ENCODE peak calls at places on chromosomes 12 and 14, in nine cellular contexts. One of them, this sample, is unnamed.

GRCh38 chr12:85373045-85373444 is 93.0 kb downstream of the ALX1 start:
- DNase-seq in GM12878: no peak
- DNase-seq in GM12892: no peak
- DNase-seq in endothelial cell of umbilical vein: no peak
- DNase-seq in sigmoid colon: no peak
- DNase-seq in HepG2: no peak
- DNase-seq in transverse colon: no peak
- DNase-seq in HCT116: no peak
- DNase-seq in stomach: no peak
- DNase-seq in this sample: no peak

GRCh38 chr12:15634010-15634676 is 155.0 kb downstream of the EPS8 start:
- DNase-seq in GM12878: no peak
- DNase-seq in GM12892: no peak
- DNase-seq in endothelial cell of umbilical vein: peak; percentile 53
- DNase-seq in sigmoid colon: no peak
- DNase-seq in HepG2: no peak
- DNase-seq in transverse colon: no peak
- DNase-seq in HCT116: no peak
- DNase-seq in stomach: no peak
- DNase-seq in this sample: no peak

GRCh38 chr12:122473543-122474323 is 27.0 kb downstream of the ZCCHC8 start:
- DNase-seq in GM12878: peak; percentile 26
- DNase-seq in GM12892: peak; percentile 22
- DNase-seq in endothelial cell of umbilical vein: no peak
- DNase-seq in sigmoid colon: no peak
- DNase-seq in HepG2: no peak
- DNase-seq in transverse colon: no peak
- DNase-seq in HCT116: no peak
- DNase-seq in stomach: peak; percentile 23
- DNase-seq in this sample: peak; percentile 25

GRCh38 chr14:53619625-53620324 is 336.9 kb downstream of the BMP4 start:
- DNase-seq in GM12878: no peak
- DNase-seq in GM12892: no peak
- DNase-seq in endothelial cell of umbilical vein: no peak
- DNase-seq in sigmoid colon: no peak
- DNase-seq in HepG2: no peak
- DNase-seq in transverse colon: no peak
- DNase-seq in HCT116: no peak
- DNase-seq in stomach: no peak
- DNase-seq in this sample: no peak

GRCh38 chr12:4107436-4107878 is 166.1 kb upstream of the CCND2 start:
- DNase-seq in GM12878: peak; percentile 86
- DNase-seq in GM12892: peak; percentile 54
- DNase-seq in endothelial cell of umbilical vein: peak; percentile 50
- DNase-seq in sigmoid colon: no peak
- DNase-seq in HepG2: peak; percentile 55
- DNase-seq in transverse colon: peak; percentile 55
- DNase-seq in HCT116: peak; percentile 26
- DNase-seq in stomach: no peak
- DNase-seq in this sample: peak; percentile 59

GRCh38 chr12:5796171-5797091 is 148.6 kb downstream of the ANO2 start:
- DNase-seq in GM12878: no peak
- DNase-seq in GM12892: peak; percentile 17
- DNase-seq in endothelial cell of umbilical vein: no peak
- DNase-seq in sigmoid colon: no peak
- DNase-seq in HepG2: peak; percentile 5
- DNase-seq in transverse colon: peak; percentile 53
- DNase-seq in HCT116: no peak
- DNase-seq in stomach: peak; percentile 63
- DNase-seq in this sample: peak; percentile 11

GRCh38 chr14:94307410-94307992 is 14.4 kb upstream of the SERPINA10 start:
- DNase-seq in GM12878: no peak
- DNase-seq in GM12892: no peak
- DNase-seq in endothelial cell of umbilical vein: no peak
- DNase-seq in sigmoid colon: no peak
- DNase-seq in HepG2: peak; percentile 50
- DNase-seq in transverse colon: no peak
- DNase-seq in HCT116: peak; percentile 28
- DNase-seq in stomach: no peak
- DNase-seq in this sample: no peak

GRCh38 chr14:102049258-102050025 is 37.4 kb downstream of the HSP90AA1 start:
- DNase-seq in GM12878: no peak
- DNase-seq in GM12892: no peak
- DNase-seq in endothelial cell of umbilical vein: no peak
- DNase-seq in sigmoid colon: no peak
- DNase-seq in HepG2: no peak
- DNase-seq in transverse colon: no peak
- DNase-seq in HCT116: no peak
- DNase-seq in stomach: no peak
- DNase-seq in this sample: no peak

GRCh38 chr12:57012600-57013465 is 3.5 kb downstream of the TAC3 start:
- DNase-seq in GM12878: peak; percentile 32
- DNase-seq in GM12892: no peak
- DNase-seq in endothelial cell of umbilical vein: no peak
- DNase-seq in sigmoid colon: peak; percentile 58
- DNase-seq in HepG2: no peak
- DNase-seq in transverse colon: no peak
- DNase-seq in HCT116: no peak
- DNase-seq in stomach: no peak
- DNase-seq in this sample: peak; percentile 43

GRCh38 chr14:106846218-106846617 is 1319.8 kb downstream of the TMEM121 start:
- DNase-seq in GM12878: no peak
- DNase-seq in GM12892: no peak
- DNase-seq in endothelial cell of umbilical vein: no peak
- DNase-seq in sigmoid colon: no peak
- DNase-seq in HepG2: no peak
- DNase-seq in transverse colon: no peak
- DNase-seq in HCT116: no peak
- DNase-seq in stomach: no peak
- DNase-seq in this sample: no peak

DNA sequence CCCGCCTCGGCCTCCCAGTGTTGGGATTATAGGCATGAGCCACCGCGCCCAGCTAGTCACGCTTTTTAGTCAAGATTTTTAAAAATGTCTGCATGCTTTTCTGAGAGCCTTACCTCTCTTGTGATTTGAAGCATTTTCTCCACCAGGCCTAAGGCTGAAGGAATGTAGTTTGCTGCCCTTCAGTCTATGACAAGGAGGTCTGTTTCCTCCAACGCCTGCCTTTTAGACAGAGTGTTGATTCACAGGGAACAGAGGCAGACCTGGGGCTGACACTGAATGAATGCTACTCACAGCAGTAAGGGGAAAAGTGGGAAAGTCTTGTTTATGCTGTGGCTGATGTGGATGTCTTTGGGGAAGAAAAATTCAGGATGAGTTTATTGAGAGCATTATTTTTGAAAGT is 27.2 kb upstream of the MDM2 start:
- DNase-seq in GM12878: no peak
- DNase-seq in GM12892: no peak
- DNase-seq in endothelial cell of umbilical vein: no peak
- DNase-seq in sigmoid colon: no peak
- DNase-seq in HepG2: no peak
- DNase-seq in transverse colon: no peak
- DNase-seq in HCT116: no peak
- DNase-seq in stomach: no peak
- DNase-seq in this sample: no peak
- TF ChIP-seq POLR2AphosphoS5 in GM12878: no peak
- TF ChIP-seq POLR2AphosphoS5 in GM12892: no peak
- TF ChIP-seq POLR2AphosphoS5 in endothelial cell of umbilical vein: no peak
- TF ChIP-seq POLR2AphosphoS5 in sigmoid colon: no peak
- TF ChIP-seq POLR2AphosphoS5 in HepG2: no peak
- TF ChIP-seq POLR2AphosphoS5 in transverse colon: no peak
- TF ChIP-seq POLR2AphosphoS5 in HCT116: no peak
- TF ChIP-seq POLR2AphosphoS5 in stomach: no peak
- TF ChIP-seq POLR2AphosphoS5 in this sample: no peak

DNA sequence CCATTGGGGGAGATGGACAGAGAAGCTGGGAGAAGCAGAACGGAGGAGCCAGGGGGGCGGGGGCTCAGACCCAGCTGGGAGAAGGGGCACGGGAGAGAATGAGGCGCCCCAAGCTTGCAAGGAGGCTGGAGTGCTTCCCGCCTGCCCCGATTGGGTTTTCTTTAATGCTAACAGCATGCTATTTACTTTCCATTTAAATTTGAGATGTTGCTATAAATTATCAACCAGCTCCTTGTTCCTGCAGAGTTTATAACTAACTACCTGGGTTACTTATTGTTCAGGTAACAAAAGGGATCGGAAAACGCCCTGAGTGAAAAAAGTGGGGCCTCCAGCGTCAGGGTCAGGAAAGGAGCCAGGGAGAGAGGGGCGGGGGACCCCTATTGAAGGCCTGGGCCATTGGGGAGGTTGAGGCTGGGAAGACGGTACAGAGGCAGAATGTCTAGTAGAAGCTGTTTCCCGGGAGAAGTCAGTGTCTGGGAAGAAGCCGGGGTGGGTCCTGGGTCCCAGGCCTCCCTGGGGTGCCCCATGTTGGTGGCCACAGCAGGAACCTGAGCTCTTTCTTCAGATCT is 2.5 kb downstream of the HNF1A start:
- DNase-seq in GM12878: no peak
- DNase-seq in GM12892: no peak
- DNase-seq in endothelial cell of umbilical vein: no peak
- DNase-seq in sigmoid colon: no peak
- DNase-seq in HepG2: no peak
- DNase-seq in transverse colon: peak; percentile 71
- DNase-seq in HCT116: no peak
- DNase-seq in stomach: peak; percentile 82
- DNase-seq in this sample: no peak
- TF ChIP-seq POLR2A in GM12878: no peak
- TF ChIP-seq POLR2A in GM12892: no peak
- TF ChIP-seq POLR2A in endothelial cell of umbilical vein: no peak
- TF ChIP-seq POLR2A in sigmoid colon: no peak
- TF ChIP-seq POLR2A in HepG2: no peak
- TF ChIP-seq POLR2A in transverse colon: peak; percentile 73
- TF ChIP-seq POLR2A in HCT116: no peak
- TF ChIP-seq POLR2A in stomach: peak; percentile 41
- TF ChIP-seq POLR2A in this sample: no peak

GRCh38 chr12:120235369-120236123 is 30.0 kb downstream of the PXN start:
- DNase-seq in GM12878: no peak
- DNase-seq in GM12892: no peak
- DNase-seq in endothelial cell of umbilical vein: peak; percentile 26
- DNase-seq in sigmoid colon: no peak
- DNase-seq in HepG2: no peak
- DNase-seq in transverse colon: no peak
- DNase-seq in HCT116: no peak
- DNase-seq in stomach: no peak
- DNase-seq in this sample: no peak

GRCh38 chr12:120236124-120236398 is 29.5 kb downstream of the PXN start:
- DNase-seq in GM12878: no peak
- DNase-seq in GM12892: no peak
- DNase-seq in endothelial cell of umbilical vein: no peak
- DNase-seq in sigmoid colon: no peak
- DNase-seq in HepG2: no peak
- DNase-seq in transverse colon: no peak
- DNase-seq in HCT116: no peak
- DNase-seq in stomach: no peak
- DNase-seq in this sample: no peak

GRCh38 chr12:120238224-120238616 is 27.3 kb downstream of the PXN start:
- DNase-seq in GM12878: no peak
- DNase-seq in GM12892: no peak
- DNase-seq in endothelial cell of umbilical vein: no peak
- DNase-seq in sigmoid colon: peak; percentile 63
- DNase-seq in HepG2: no peak
- DNase-seq in transverse colon: no peak
- DNase-seq in HCT116: no peak
- DNase-seq in stomach: no peak
- DNase-seq in this sample: no peak

GRCh38 chr12:120231316-120232011 is 30.6 kb upstream of the RPLP0 start:
- DNase-seq in GM12878: no peak
- DNase-seq in GM12892: no peak
- DNase-seq in endothelial cell of umbilical vein: peak; percentile 93
- DNase-seq in sigmoid colon: peak; percentile 79
- DNase-seq in HepG2: peak; percentile 53
- DNase-seq in transverse colon: peak; percentile 58
- DNase-seq in HCT116: peak; percentile 97
- DNase-seq in stomach: peak; percentile 73
- DNase-seq in this sample: no peak

GRCh38 chr12:120234643-120235368 is 30.7 kb downstream of the PXN start:
- DNase-seq in GM12878: no peak
- DNase-seq in GM12892: no peak
- DNase-seq in endothelial cell of umbilical vein: peak; percentile 79
- DNase-seq in sigmoid colon: peak; percentile 97
- DNase-seq in HepG2: peak; percentile 85
- DNase-seq in transverse colon: peak; percentile 77
- DNase-seq in HCT116: peak; percentile 61
- DNase-seq in stomach: peak; percentile 73
- DNase-seq in this sample: no peak
- TF ChIP-seq POLR2AphosphoS5 in GM12878: no peak
- TF ChIP-seq POLR2AphosphoS5 in GM12892: no peak
- TF ChIP-seq POLR2AphosphoS5 in endothelial cell of umbilical vein: peak; percentile 49
- TF ChIP-seq POLR2AphosphoS5 in sigmoid colon: peak; percentile 65
- TF ChIP-seq POLR2AphosphoS5 in HepG2: no peak
- TF ChIP-seq POLR2AphosphoS5 in transverse colon: peak; percentile 67
- TF ChIP-seq POLR2AphosphoS5 in HCT116: peak; percentile 21
- TF ChIP-seq POLR2AphosphoS5 in stomach: peak; percentile 46
- TF ChIP-seq POLR2AphosphoS5 in this sample: no peak

GRCh38 chr14:59482120-59482434 is 2.1 kb downstream of the L3HYPDH start:
- DNase-seq in GM12878: no peak
- DNase-seq in GM12892: no peak
- DNase-seq in endothelial cell of umbilical vein: no peak
- DNase-seq in sigmoid colon: no peak
- DNase-seq in HepG2: no peak
- DNase-seq in transverse colon: no peak
- DNase-seq in HCT116: no peak
- DNase-seq in stomach: no peak
- DNase-seq in this sample: no peak

GRCh38 chr14:59483819-59484610 is at the start of the genes JKAMP and L3HYPDH:
- DNase-seq in GM12878: peak; percentile 78
- DNase-seq in GM12892: peak; percentile 80
- DNase-seq in endothelial cell of umbilical vein: peak; percentile 96
- DNase-seq in sigmoid colon: peak; percentile 98
- DNase-seq in HepG2: peak; percentile 92
- DNase-seq in transverse colon: peak; percentile 98
- DNase-seq in HCT116: peak; percentile 90
- DNase-seq in stomach: peak; percentile 97
- DNase-seq in this sample: peak; percentile 88

GRCh38 chr14:59482471-59483331 is 1.5 kb downstream of the L3HYPDH start:
- DNase-seq in GM12878: no peak
- DNase-seq in GM12892: no peak
- DNase-seq in endothelial cell of umbilical vein: peak; percentile 73
- DNase-seq in sigmoid colon: no peak
- DNase-seq in HepG2: peak; percentile 58
- DNase-seq in transverse colon: peak; percentile 20
- DNase-seq in HCT116: peak; percentile 60
- DNase-seq in stomach: no peak
- DNase-seq in this sample: no peak

GRCh38 chr14:59484611-59485174 is 376 bp downstream of the JKAMP start:
- DNase-seq in GM12878: peak; percentile 16
- DNase-seq in GM12892: no peak
- DNase-seq in endothelial cell of umbilical vein: no peak
- DNase-seq in sigmoid colon: no peak
- DNase-seq in HepG2: no peak
- DNase-seq in transverse colon: no peak
- DNase-seq in HCT116: no peak
- DNase-seq in stomach: no peak
- DNase-seq in this sample: peak; percentile 30

DNA sequence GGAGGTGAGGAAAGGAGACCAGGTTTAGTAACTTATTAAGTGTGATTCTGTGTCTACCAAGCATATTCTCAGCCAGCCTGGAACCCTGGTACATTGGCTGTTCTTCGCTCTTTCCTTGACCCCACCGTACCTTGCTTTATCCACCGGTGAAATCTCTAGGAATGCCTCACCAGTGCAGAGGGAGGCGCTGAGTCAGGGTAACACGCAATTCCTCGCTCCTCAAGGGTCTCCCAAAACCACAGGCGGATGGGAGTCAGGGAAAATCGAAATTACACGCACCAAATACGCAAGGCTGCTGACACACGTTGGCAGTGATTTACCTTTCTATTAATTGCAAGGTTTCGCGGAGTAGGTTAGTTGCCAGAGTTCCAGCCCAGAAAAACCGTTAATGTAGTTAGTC is 848 bp downstream of the L3HYPDH start:
- DNase-seq in GM12878: no peak
- DNase-seq in GM12892: no peak
- DNase-seq in endothelial cell of umbilical vein: no peak
- DNase-seq in sigmoid colon: no peak
- DNase-seq in HepG2: no peak
- DNase-seq in transverse colon: no peak
- DNase-seq in HCT116: peak; percentile 2
- DNase-seq in stomach: no peak
- DNase-seq in this sample: no peak
- TF ChIP-seq POLR2A in GM12878: no peak
- TF ChIP-seq POLR2A in GM12892: no peak
- TF ChIP-seq POLR2A in endothelial cell of umbilical vein: no peak
- TF ChIP-seq POLR2A in sigmoid colon: no peak
- TF ChIP-seq POLR2A in HepG2: no peak
- TF ChIP-seq POLR2A in transverse colon: no peak
- TF ChIP-seq POLR2A in HCT116: peak; percentile 30
- TF ChIP-seq POLR2A in stomach: no peak
- TF ChIP-seq POLR2A in this sample: no peak